ENCODE peak calls at places on chromosome 11, in nine cellular contexts. C is WTC11, M is HFFc6, G is GM13977, X is body of pancreas, K is heart right ventricle, V is NB4, R is epithelial cell of proximal tubule, A is GM13976. Z is an unnamed sample.
A peak's percentile ranks its signal among the peaks of the same experiment; 100 is the strongest.

GRCh38 chr11:105867742-105868141 is 154.3 kb downstream of the MSANTD4 start:
- DNase-seq in C (no peak), M (no peak), G (no peak), X (no peak), K (no peak), V (no peak), R (no peak), A (no peak), Z (no peak)

GRCh38 chr11:123166095-123166559 is 28.9 kb downstream of the CLMP start:
- DNase-seq in C (peak; percentile 80), M (peak; percentile 43), G (no peak), X (peak; percentile 42), K (peak; percentile 14), V (peak; percentile 43), R (no peak), A (no peak), Z (no peak)

GRCh38 chr11:67357831-67358555 is 4.6 kb upstream of the POLD4 start:
- DNase-seq in C (no peak), M (peak; percentile 50), G (peak; percentile 2), X (no peak), K (no peak), V (no peak), R (peak; percentile 58), A (no peak), Z (peak; percentile 1)

GRCh38 chr11:27296406-27296994 is 66.5 kb downstream of the CCDC34 start:
- DNase-seq in C (no peak), M (peak; percentile 61), G (peak; percentile 49), X (peak; percentile 55), K (no peak), V (peak; percentile 61), R (no peak), A (peak; percentile 52), Z (peak; percentile 43)

GRCh38 chr11:72524711-72525110 is 90.4 kb upstream of the CLPB start:
- DNase-seq in C (no peak), M (peak; percentile 59), G (no peak), X (no peak), K (no peak), V (no peak), R (no peak), A (no peak), Z (no peak)

GRCh38 chr11:121800704-121801516 is 315.1 kb downstream of the BLID start:
- DNase-seq in C (peak; percentile 79), M (no peak), G (no peak), X (peak; percentile 4), K (no peak), V (no peak), R (no peak), A (no peak), Z (no peak)

GRCh38 chr11:2314525-2315394 is 12.9 kb downstream of the TSPAN32 start:
- DNase-seq in C (no peak), M (no peak), G (no peak), X (peak; percentile 87), K (peak; percentile 95), V (peak; percentile 27), R (no peak), A (no peak), Z (no peak)

GRCh38 chr11:79768343-79768742 is 327.5 kb upstream of the TENM4 start:
- DNase-seq in C (no peak), M (no peak), G (no peak), X (no peak), K (no peak), V (no peak), R (no peak), A (no peak), Z (no peak)

GRCh38 chr11:2927493-2927800 is 1.8 kb downstream of the PHLDA2 start:
- DNase-seq in C (no peak), M (no peak), G (no peak), X (no peak), K (no peak), V (no peak), R (no peak), A (no peak), Z (no peak)

GRCh38 chr11:77372736-77373135 is 71.2 kb upstream of the GDPD4 start:
- DNase-seq in C (no peak), M (no peak), G (no peak), X (no peak), K (no peak), V (no peak), R (peak; percentile 22), A (no peak), Z (no peak)

GRCh38 chr11:106840146-106840545 is 178.1 kb downstream of the GUCY1A2 start:
- DNase-seq in C (no peak), M (no peak), G (no peak), X (no peak), K (no peak), V (no peak), R (no peak), A (no peak), Z (no peak)

GRCh38 chr11:57279131-57279530 is 42.1 kb upstream of the APLNR start:
- DNase-seq in C (no peak), M (peak; percentile 26), G (no peak), X (no peak), K (no peak), V (no peak), R (no peak), A (no peak), Z (no peak)

GRCh38 chr11:114098927-114099326 is 39.4 kb downstream of the ZBTB16 start:
- DNase-seq in C (no peak), M (no peak), G (no peak), X (peak; percentile 86), K (no peak), V (no peak), R (no peak), A (no peak), Z (no peak)

GRCh38 chr11:3341298-3341697 is 37.6 kb downstream of the ZNF195 start:
- DNase-seq in C (peak; percentile 81), M (peak; percentile 27), G (peak; percentile 56), X (peak; percentile 75), K (no peak), V (peak; percentile 71), R (no peak), A (peak; percentile 68), Z (peak; percentile 55)

GRCh38 chr11:73554677-73555320 is 43.1 kb downstream of the FAM168A start:
- DNase-seq in C (no peak), M (no peak), G (no peak), X (no peak), K (no peak), V (no peak), R (no peak), A (no peak), Z (no peak)

GRCh38 chr11:46555269-46556054 is 38.4 kb downstream of the AMBRA1 start:
- DNase-seq in C (no peak), M (peak; percentile 3), G (no peak), X (no peak), K (no peak), V (peak; percentile 79), R (no peak), A (peak; percentile 45), Z (no peak)

GRCh38 chr11:19567996-19568395 is 144.6 kb upstream of the NAV2 start:
- DNase-seq in C (no peak), M (no peak), G (no peak), X (no peak), K (no peak), V (no peak), R (no peak), A (no peak), Z (no peak)

GRCh38 chr11:36069576-36070214 is 125.8 kb downstream of the LDLRAD3 start:
- DNase-seq in C (peak; percentile 34), M (no peak), G (no peak), X (no peak), K (no peak), V (no peak), R (no peak), A (no peak), Z (no peak)

GRCh38 chr11:78069465-78069864 is 5.8 kb downstream of the THRSP start:
- DNase-seq in C (no peak), M (no peak), G (no peak), X (no peak), K (peak; percentile 57), V (no peak), R (no peak), A (no peak), Z (no peak)

DNA sequence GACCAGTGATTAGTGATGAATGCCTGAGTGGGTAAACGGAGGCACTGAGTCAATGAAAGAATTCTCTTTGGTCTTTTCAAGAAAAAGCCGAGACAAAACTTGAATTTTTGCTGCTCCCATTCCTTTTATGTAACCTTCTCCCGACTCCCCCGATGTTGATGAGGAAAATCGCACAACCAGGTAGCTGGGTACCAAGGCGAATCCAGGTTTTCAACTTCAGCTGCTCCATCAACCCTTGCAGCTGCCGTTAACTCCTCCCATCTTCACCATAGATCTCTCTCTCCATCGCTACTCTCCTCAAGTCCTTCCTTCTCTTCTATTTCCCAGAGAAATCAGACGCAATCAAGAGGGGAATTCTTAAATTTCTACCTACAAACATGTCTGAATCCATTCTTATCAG is 611 bp upstream of the USP2 start:
- DNase-seq in C (no peak), M (no peak), G (peak; percentile 1), X (no peak), K (no peak), V (no peak), R (no peak), A (peak; percentile 6), Z (peak; percentile 3)
- TF ChIP-seq CTCF in C (no peak), M (no peak), G (no peak), X (no peak), K (no peak), V (no peak), R (no peak), A (no peak), Z (no peak)

GRCh38 chr11:69240332-69241074 is 53.5 kb upstream of the MYEOV start:
- DNase-seq in C (no peak), M (peak; percentile 8), G (no peak), X (peak; percentile 33), K (no peak), V (peak; percentile 11), R (no peak), A (no peak), Z (no peak)
- TF ChIP-seq CTCF in C (peak; percentile 12), M (peak; percentile 70), G (peak; percentile 31), X (peak; percentile 5), K (no peak), V (peak; percentile 41), R (peak; percentile 67), A (no peak), Z (no peak)

DNA sequence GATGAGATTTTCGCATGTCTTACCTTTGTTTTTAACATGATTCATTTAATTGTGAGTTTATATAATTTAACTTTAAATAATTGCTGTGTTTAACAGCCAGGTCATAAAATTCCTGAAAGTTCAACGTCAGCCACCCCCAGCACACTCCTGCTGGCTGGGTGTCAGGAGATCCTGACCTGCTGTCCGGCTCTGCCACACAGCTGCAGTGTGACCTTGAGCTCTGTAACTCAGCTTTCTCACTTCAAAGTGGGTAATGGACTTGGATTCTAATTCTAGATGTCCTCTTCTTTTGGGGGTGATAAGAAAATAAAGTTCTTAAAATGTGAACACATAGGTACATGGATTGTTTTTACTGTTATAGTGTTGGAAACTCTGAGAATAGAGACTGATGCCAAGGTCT is 10.9 kb downstream of the VPS26B start:
- DNase-seq in C (no peak), M (no peak), G (no peak), X (no peak), K (no peak), V (no peak), R (no peak), A (no peak), Z (no peak)
- TF ChIP-seq CTCF in C (no peak), M (no peak), G (no peak), X (no peak), K (no peak), V (no peak), R (no peak), A (no peak), Z (no peak)

DNA sequence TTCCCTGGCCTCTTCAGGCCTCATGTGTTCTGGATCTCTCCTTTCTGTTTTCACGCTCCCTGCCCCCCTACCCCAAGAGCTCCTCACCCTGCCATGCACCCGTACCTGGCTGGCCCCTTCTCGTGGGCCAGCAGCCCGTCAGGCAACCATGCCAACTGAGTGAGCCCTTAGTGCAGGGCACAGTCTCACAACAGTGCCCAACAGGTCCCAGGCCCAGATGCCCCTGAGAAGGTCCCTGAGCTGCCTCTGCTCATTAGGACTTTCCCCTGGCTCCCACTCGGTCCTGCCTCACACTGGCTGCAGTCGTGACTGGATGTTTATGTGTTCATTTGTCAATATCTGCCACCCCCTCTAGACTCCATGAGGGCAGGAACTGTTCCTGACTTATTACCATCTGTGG is 44.8 kb upstream of the IGSF9B start:
- DNase-seq in C (no peak), M (no peak), G (no peak), X (no peak), K (no peak), V (no peak), R (no peak), A (no peak), Z (no peak)
- TF ChIP-seq CTCF in C (no peak), M (no peak), G (no peak), X (no peak), K (no peak), V (no peak), R (no peak), A (no peak), Z (no peak)